ENCODE peak calls at places on chromosomes 7 and 10, in nine cellular contexts. R, M, H, G, T, J, Q, O and K are unnamed samples.

GRCh38 chr7:29871787-29872398 is 65.6 kb downstream of the WIPF3 start:
- DNase-seq in R (peak), M (no peak), H (peak), G (no peak), T (no peak), J (no peak), Q (no peak), O (peak), K (no peak)

GRCh38 chr7:139658919-139659675 is 118.7 kb downstream of the HIPK2 start:
- DNase-seq in R (no peak), M (no peak), H (no peak), G (no peak), T (no peak), J (no peak), Q (no peak), O (no peak), K (no peak)

GRCh38 chr7:82593780-82594179 is 150.2 kb upstream of the CACNA2D1 start:
- DNase-seq in R (no peak), M (no peak), H (peak), G (no peak), T (no peak), J (no peak), Q (peak), O (no peak), K (no peak)

GRCh38 chr7:46385662-46386309 is 464.7 kb upstream of the IGFBP3 start:
- DNase-seq in R (peak), M (no peak), H (peak), G (no peak), T (no peak), J (no peak), Q (peak), O (peak), K (no peak)

GRCh38 chr10:131264110-131264788 is 47.3 kb downstream of the TCERG1L start:
- DNase-seq in R (no peak), M (peak), H (no peak), G (no peak), T (peak), J (no peak), Q (no peak), O (no peak), K (no peak)

GRCh38 chr10:5720182-5720581 is 35.5 kb downstream of the TASOR2 start:
- DNase-seq in R (no peak), M (no peak), H (no peak), G (no peak), T (no peak), J (no peak), Q (peak), O (no peak), K (no peak)

GRCh38 chr10:119378737-119379067 is 163.8 kb downstream of the RGS10 start:
- DNase-seq in R (no peak), M (no peak), H (peak), G (no peak), T (no peak), J (no peak), Q (no peak), O (no peak), K (no peak)

GRCh38 chr10:90229486-90229885 is 528.1 kb downstream of the KIF20B start:
- DNase-seq in R (no peak), M (no peak), H (no peak), G (no peak), T (no peak), J (no peak), Q (no peak), O (no peak), K (no peak)

GRCh38 chr7:118250860-118251494 is 26.5 kb downstream of the ANKRD7 start:
- DNase-seq in R (no peak), M (no peak), H (no peak), G (no peak), T (no peak), J (no peak), Q (no peak), O (peak), K (no peak)

GRCh38 chr10:84329986-84330651 is 1.7 kb downstream of the CCSER2 start:
- DNase-seq in R (no peak), M (no peak), H (no peak), G (no peak), T (no peak), J (no peak), Q (no peak), O (no peak), K (peak)

GRCh38 chr10:80187465-80188409 is 17.6 kb downstream of the ANXA11 start:
- DNase-seq in R (no peak), M (peak), H (no peak), G (peak), T (no peak), J (no peak), Q (no peak), O (no peak), K (peak)

GRCh38 chr10:80199828-80200227 is 5.5 kb downstream of the ANXA11 start:
- DNase-seq in R (peak), M (no peak), H (peak), G (no peak), T (no peak), J (no peak), Q (no peak), O (peak), K (no peak)

GRCh38 chr10:47042199-47042473 is 130.9 kb downstream of the PTPN20 start:
- DNase-seq in R (no peak), M (peak), H (no peak), G (no peak), T (no peak), J (no peak), Q (no peak), O (no peak), K (no peak)

GRCh38 chr10:124966008-124966407 is 24.1 kb downstream of the ZRANB1 start:
- DNase-seq in R (no peak), M (no peak), H (no peak), G (no peak), T (no peak), J (no peak), Q (no peak), O (no peak), K (no peak)

GRCh38 chr7:135501402-135501801 is 8.5 kb downstream of the CNOT4 start:
- DNase-seq in R (no peak), M (no peak), H (peak), G (no peak), T (no peak), J (no peak), Q (no peak), O (peak), K (no peak)

GRCh38 chr7:44565795-44566559 is 7.7 kb downstream of the DDX56 start:
- DNase-seq in R (no peak), M (no peak), H (no peak), G (no peak), T (no peak), J (no peak), Q (no peak), O (no peak), K (no peak)
- H3K27ac ChIP-seq in R (peak), M (no peak), H (no peak), G (no peak), T (no peak), J (no peak), Q (no peak), O (no peak), K (no peak)

GRCh38 chr10:43689618-43689954 is 40.9 kb upstream of the ZNF32 start:
- DNase-seq in R (peak), M (peak), H (peak), G (no peak), T (peak), J (no peak), Q (no peak), O (peak), K (peak)

GRCh38 chr10:43691503-43691902 is 42.8 kb upstream of the ZNF32 start:
- DNase-seq in R (peak), M (no peak), H (peak), G (no peak), T (no peak), J (no peak), Q (no peak), O (peak), K (no peak)

GRCh38 chr10:43689007-43689491 is 40.4 kb upstream of the ZNF32 start:
- DNase-seq in R (no peak), M (peak), H (no peak), G (no peak), T (no peak), J (no peak), Q (no peak), O (no peak), K (no peak)

GRCh38 chr10:43688348-43688892 is 39.7 kb upstream of the ZNF32 start:
- DNase-seq in R (no peak), M (no peak), H (peak), G (no peak), T (no peak), J (no peak), Q (no peak), O (no peak), K (no peak)

GRCh38 chr10:43689955-43690771 is 41.5 kb upstream of the ZNF32 start:
- DNase-seq in R (peak), M (peak), H (peak), G (peak), T (peak), J (no peak), Q (peak), O (peak), K (peak)
- H3K27ac ChIP-seq in R (no peak), M (peak), H (peak), G (no peak), T (no peak), J (no peak), Q (no peak), O (peak), K (peak)

GRCh38 chr10:27618036-27618615 is 114.0 kb downstream of the RAB18 start:
- DNase-seq in R (no peak), M (no peak), H (no peak), G (no peak), T (no peak), J (no peak), Q (no peak), O (no peak), K (no peak)

GRCh38 chr10:27620425-27621397 is 116.6 kb downstream of the RAB18 start:
- DNase-seq in R (peak), M (peak), H (peak), G (no peak), T (no peak), J (no peak), Q (no peak), O (peak), K (no peak)

GRCh38 chr10:27618906-27619305 is 114.8 kb downstream of the RAB18 start:
- DNase-seq in R (no peak), M (no peak), H (peak), G (no peak), T (no peak), J (no peak), Q (no peak), O (peak), K (no peak)

GRCh38 chr10:27619329-27619728 is 115.2 kb downstream of the RAB18 start:
- DNase-seq in R (no peak), M (no peak), H (no peak), G (no peak), T (no peak), J (no peak), Q (no peak), O (peak), K (no peak)

GRCh38 chr10:27621441-27621840 is 117.3 kb downstream of the RAB18 start:
- DNase-seq in R (no peak), M (no peak), H (peak), G (no peak), T (no peak), J (no peak), Q (no peak), O (peak), K (no peak)
- H3K27ac ChIP-seq in R (no peak), M (peak), H (no peak), G (no peak), T (no peak), J (no peak), Q (no peak), O (peak), K (no peak)

DNA sequence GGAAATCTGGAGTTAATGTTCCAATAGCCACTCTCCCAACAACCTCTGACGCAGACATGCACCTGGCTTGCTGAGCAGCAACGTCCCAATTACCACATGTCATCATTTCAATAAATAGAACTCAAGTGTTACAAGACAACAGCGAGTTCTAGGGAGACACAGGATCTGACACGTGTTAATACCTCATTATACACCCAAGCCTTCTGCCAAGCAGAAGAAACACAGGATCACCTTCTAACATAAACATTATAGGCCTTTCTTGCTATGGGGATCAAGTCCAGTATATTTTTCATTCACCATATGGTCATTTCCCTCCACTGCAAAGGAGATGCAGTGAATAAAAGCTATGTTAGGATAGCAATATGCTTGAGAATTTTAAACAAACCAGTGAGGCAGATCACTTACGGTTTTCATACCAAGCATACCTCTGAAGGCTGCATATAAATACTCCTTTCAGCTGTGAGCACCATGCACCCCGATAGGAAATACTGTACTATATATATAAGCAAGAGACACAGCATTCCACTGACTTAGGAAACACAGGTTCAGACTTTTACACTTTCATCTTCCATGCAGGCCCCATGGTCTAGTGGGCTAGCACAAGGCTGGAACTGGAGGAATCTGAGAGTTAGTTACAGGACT is 74.2 kb downstream of the JAZF1 start:
- DNase-seq in R (no peak), M (no peak), H (peak), G (no peak), T (no peak), J (no peak), Q (no peak), O (no peak), K (no peak)
- H3K27ac ChIP-seq in R (peak), M (peak), H (no peak), G (no peak), T (no peak), J (no peak), Q (no peak), O (no peak), K (no peak)